ENCODE peak calls at places on chromosome 7, in four cellular contexts. O is H9, T is ascending aorta, I is transverse colon. C is an unnamed sample. For H3K9me3, the result is how much of the 10 kb centered on the place peaks cover.

GRCh38 chr7:49670991-49671390 is 102.4 kb upstream of the VWC2 start:
- DNase-seq in I (no peak), T (no peak), O (no peak), C (no peak)

GRCh38 chr7:1523208-1523607 is 7.3 kb upstream of the MAFK start:
- DNase-seq in I (peak), T (no peak), O (no peak), C (no peak)

GRCh38 chr7:124263232-124263827 is 230.5 kb upstream of the TMEM229A start:
- DNase-seq in T (no peak), O (peak), I (no peak), C (peak)

GRCh38 chr7:102322202-102322715 is 34.0 kb downstream of the SPDYE6 start:
- DNase-seq in I (no peak), O (no peak), T (peak), C (no peak)

GRCh38 chr7:130387306-130387627 is 7.0 kb downstream of the CPA1 start:
- DNase-seq in T (no peak), O (no peak), I (no peak), C (no peak)

GRCh38 chr7:34757570-34758110 is 99.6 kb downstream of the NPSR1 start:
- DNase-seq in O (no peak), T (no peak), I (no peak), C (no peak)

GRCh38 chr7:28685291-28685659 is 272.9 kb downstream of the TRIL start:
- DNase-seq in T (peak), O (no peak), I (peak), C (no peak)

GRCh38 chr7:24545215-24545614 is 28.0 kb upstream of the PALS2 start:
- DNase-seq in I (no peak), T (no peak), O (no peak), C (no peak)

GRCh38 chr7:90412458-90413184 is 9.4 kb downstream of the CLDN12 start:
- DNase-seq in I (peak), T (no peak), O (peak), C (peak)

GRCh38 chr7:2487586-2488271 is 11.5 kb upstream of the GRIFIN start:
- DNase-seq in I (no peak), O (no peak), T (no peak), C (no peak)

GRCh38 chr7:57403601-57404342 is 46.2 kb upstream of the ZNF716 start:
- DNase-seq in O (no peak), I (no peak), T (no peak), C (no peak)

GRCh38 chr7:128121731-128122576 is 90.7 kb upstream of the LRRC4 start:
- DNase-seq in I (no peak), T (no peak), O (no peak), C (no peak)

GRCh38 chr7:150934045-150934766 is 43.9 kb downstream of the KCNH2 start:
- DNase-seq in I (no peak), T (peak), O (no peak), C (peak)

GRCh38 chr7:81604808-81605174 is 165.1 kb downstream of the HGF start:
- DNase-seq in O (no peak), T (no peak), I (no peak), C (no peak)

GRCh38 chr7:127566242-127566641 is 19.2 kb downstream of the GCC1 start:
- DNase-seq in O (no peak), T (no peak), I (no peak), C (no peak)

GRCh38 chr7:23938937-23939552 is 229.0 kb downstream of the STK31 start:
- DNase-seq in T (no peak), O (peak), I (peak), C (peak)

GRCh38 chr7:92625617-92626016 is 35.4 kb upstream of the FAM133B start:
- DNase-seq in O (no peak), I (no peak), T (no peak), C (no peak)

GRCh38 chr7:1810521-1810920 is 140.4 kb downstream of the ELFN1 start:
- DNase-seq in I (no peak), T (no peak), O (no peak), C (no peak)

GRCh38 chr7:805261-805660 is 27.0 kb upstream of the SUN1 start:
- DNase-seq in O (no peak), T (no peak), I (peak), C (no peak)

GRCh38 chr7:127844707-127845331 is 186.4 kb downstream of the LRRC4 start:
- DNase-seq in I (peak), O (no peak), T (no peak), C (no peak)

GRCh38 chr7:99881370-99881769 is 4.5 kb upstream of the OR2AE1 start:
- DNase-seq in O (no peak), T (no peak), I (no peak), C (no peak)

GRCh38 chr7:99876933-99877332 is at the start of gene OR2AE1:
- DNase-seq in O (no peak), T (no peak), I (no peak), C (no peak)

GRCh38 chr7:99876491-99876890 is 342 bp downstream of the OR2AE1 start:
- DNase-seq in O (no peak), T (no peak), I (no peak), C (no peak)
- TF ChIP-seq CTCF in O (no peak), T (no peak), I (no peak), C (no peak)

GRCh38 chr7:71408276-71408675 is 276.3 kb downstream of the GALNT17 start:
- DNase-seq in O (no peak), I (no peak), T (no peak), C (no peak)
- H3K9me3 ChIP-seq in O (under half), I (under half), T (under half), C (under half)

DNA sequence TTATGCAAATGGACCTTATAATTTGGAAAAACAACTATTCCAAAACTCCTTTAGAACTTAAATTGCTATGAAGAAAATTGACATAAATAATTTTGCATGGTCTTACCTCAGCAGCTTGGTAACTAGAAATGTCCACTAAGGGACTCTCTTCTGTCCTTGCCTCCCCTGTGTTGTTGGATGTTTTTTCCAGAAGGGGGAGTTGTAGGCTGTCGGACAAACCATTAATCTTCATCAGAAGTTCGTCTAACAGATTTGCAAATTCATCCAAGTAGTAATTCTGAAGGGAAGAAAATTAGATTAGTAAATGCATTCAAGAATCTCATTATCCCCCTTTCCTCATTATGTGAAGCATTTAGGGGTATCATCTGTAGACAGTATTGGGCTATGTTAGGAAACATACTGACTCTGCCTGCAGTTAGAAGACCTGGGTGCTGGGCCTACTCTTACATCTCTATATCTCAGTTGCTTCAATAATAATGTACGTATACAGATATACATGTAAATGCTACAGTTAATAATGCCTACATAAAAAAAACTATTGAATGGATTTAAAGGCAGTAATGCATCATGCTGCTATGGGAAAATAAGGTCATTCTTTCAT is 155.6 kb downstream of the PKD1L1 start:
- DNase-seq in T (no peak), I (no peak), O (no peak), C (peak)
- TF ChIP-seq CTCF in T (peak), I (peak), O (peak), C (peak)

DNA sequence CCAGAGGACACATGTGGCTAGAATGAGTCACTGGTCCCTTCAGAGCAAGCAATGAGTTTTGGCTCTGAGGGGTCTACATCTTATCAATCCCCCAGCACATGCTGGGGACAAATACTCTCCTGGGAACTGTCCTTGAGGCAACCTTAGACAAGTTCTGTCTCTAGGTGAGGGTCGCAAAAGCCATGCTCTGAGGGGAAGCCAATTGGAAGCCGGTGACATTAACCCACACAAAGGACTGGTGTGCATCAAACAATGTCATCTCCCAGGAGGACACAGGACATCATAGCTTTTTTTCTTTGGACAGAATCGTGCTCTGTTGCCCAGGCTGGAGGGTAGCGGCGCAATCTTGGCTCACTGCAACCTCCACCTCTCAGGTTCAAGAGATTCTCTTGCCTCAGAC is 111.6 kb upstream of the ZNF722 start:
- DNase-seq in T (no peak), I (no peak), O (no peak), C (no peak)
- H3K9me3 ChIP-seq in T (under half), I (under half), O (half or more), C (under half)